ENCODE peak calls at places on chromosomes 1 and 21, in four cellular contexts. X is IMR-90, P is tibial artery, C is psoas muscle. K is an unnamed sample.

GRCh38 chr1:167223144-167224103 is 2.7 kb downstream of the POU2F1 start:
- DNase-seq in X (peak; percentile 21), P (no peak), C (no peak), K (no peak)

GRCh38 chr1:6424000-6424565 is 493 bp upstream of the ESPN start:
- DNase-seq in X (no peak), P (no peak), C (no peak), K (no peak)

GRCh38 chr1:185284533-185285244 is 32.4 kb downstream of the IVNS1ABP start:
- DNase-seq in X (peak; percentile 28), P (no peak), C (no peak), K (no peak)

GRCh38 chr1:155324717-155325595 is 4.3 kb downstream of the RUSC1 start:
- DNase-seq in X (peak; percentile 40), P (peak; percentile 51), C (peak; percentile 76), K (peak; percentile 61)

GRCh38 chr1:65339866-65340483 is 30.6 kb downstream of the DNAJC6 start:
- DNase-seq in X (peak; percentile 4), P (no peak), C (no peak), K (peak; percentile 40)

GRCh38 chr1:183652547-183653467 is at the start of gene APOBEC4:
- DNase-seq in X (no peak), P (no peak), C (no peak), K (peak; percentile 43)

GRCh38 chr1:53348491-53349368 is 20.9 kb upstream of the LRP8 start:
- DNase-seq in X (no peak), P (peak; percentile 12), C (no peak), K (no peak)

GRCh38 chr1:17759114-17759513 is 4.0 kb downstream of the ACTL8 start:
- DNase-seq in X (no peak), P (no peak), C (no peak), K (no peak)

GRCh38 chr1:118744420-118744819 is 243.7 kb downstream of the TBX15 start:
- DNase-seq in X (no peak), P (no peak), C (no peak), K (no peak)

GRCh38 chr1:198258491-198258890 is 101.7 kb downstream of the NEK7 start:
- DNase-seq in X (peak; percentile 87), P (no peak), C (no peak), K (peak; percentile 70)

GRCh38 chr1:182765416-182765815 is 24.2 kb upstream of the NPL start:
- DNase-seq in X (no peak), P (no peak), C (no peak), K (no peak)

GRCh38 chr1:6484826-6485139 is 6.7 kb downstream of the PLEKHG5 start:
- DNase-seq in X (no peak), P (no peak), C (no peak), K (no peak)

GRCh38 chr1:36106269-36106668 is 17.6 kb downstream of the ADPRS start:
- DNase-seq in X (no peak), P (no peak), C (no peak), K (no peak)

GRCh38 chr21:36749935-36750578 is 51.1 kb downstream of the SIM2 start:
- DNase-seq in X (peak; percentile 44), P (no peak), C (no peak), K (no peak)

GRCh38 chr1:168437821-168438220 is 106.0 kb downstream of the XCL2 start:
- DNase-seq in X (no peak), P (no peak), C (no peak), K (peak; percentile 36)

GRCh38 chr1:151993084-151993733 is 450 bp downstream of the S100A10 start:
- DNase-seq in X (no peak), P (peak; percentile 36), C (peak; percentile 65), K (peak; percentile 36)

GRCh38 chr21:32861871-32862270 is 90.3 kb upstream of the PAXBP1 start:
- DNase-seq in X (no peak), P (no peak), C (no peak), K (no peak)

GRCh38 chr1:40802078-40803075 is 18.8 kb downstream of the KCNQ4 start:
- DNase-seq in X (peak; percentile 59), P (peak; percentile 75), C (peak; percentile 93), K (peak; percentile 86)

GRCh38 chr1:119947468-119947867 is 51.2 kb upstream of the ADAM30 start:
- DNase-seq in X (peak; percentile 95), P (no peak), C (no peak), K (peak; percentile 62)

GRCh38 chr1:64917328-64917861 is 49.0 kb downstream of the JAK1 start:
- DNase-seq in X (peak; percentile 99), P (peak; percentile 78), C (peak; percentile 72), K (peak; percentile 89)

GRCh38 chr1:86502721-86503430 is 34.1 kb downstream of the CLCA1 start:
- DNase-seq in X (no peak), P (no peak), C (no peak), K (peak; percentile 84)

GRCh38 chr1:21568006-21568746 is 59.0 kb downstream of the ALPL start:
- DNase-seq in X (peak; percentile 44), P (no peak), C (no peak), K (peak; percentile 89)

GRCh38 chr1:203695116-203695515 is 68.5 kb downstream of the ATP2B4 start:
- DNase-seq in X (no peak), P (peak; percentile 76), C (peak; percentile 60), K (no peak)

GRCh38 chr21:28142692-28143091 is 850.0 kb downstream of the LTN1 start:
- DNase-seq in X (peak; percentile 91), P (no peak), C (no peak), K (peak; percentile 82)

GRCh38 chr1:9196129-9197040 is 38.2 kb upstream of the H6PD start:
- DNase-seq in X (peak; percentile 94), P (peak; percentile 81), C (peak; percentile 80), K (peak; percentile 80)

GRCh38 chr1:155193275-155193990 is 14.3 kb downstream of the THBS3 start:
- DNase-seq in X (peak; percentile 81), P (peak; percentile 87), C (peak; percentile 93), K (peak; percentile 89)

GRCh38 chr1:82388679-82389078 is 587.9 kb downstream of the ADGRL2 start:
- DNase-seq in X (peak; percentile 3), P (no peak), C (no peak), K (peak; percentile 100)

GRCh38 chr1:217273866-217274265 is 357.0 kb downstream of the GPATCH2 start:
- DNase-seq in X (peak; percentile 58), P (no peak), C (no peak), K (no peak)

GRCh38 chr1:217270121-217270520 is 360.8 kb downstream of the GPATCH2 start:
- DNase-seq in X (no peak), P (no peak), C (no peak), K (no peak)

GRCh38 chr1:217274416-217274815 is 356.5 kb downstream of the GPATCH2 start:
- DNase-seq in X (peak; percentile 39), P (no peak), C (no peak), K (no peak)

GRCh38 chr1:217274927-217275616 is 355.8 kb downstream of the GPATCH2 start:
- DNase-seq in X (peak; percentile 75), P (no peak), C (no peak), K (peak; percentile 71)

GRCh38 chr1:217272385-217272784 is 358.5 kb downstream of the GPATCH2 start:
- DNase-seq in X (peak; percentile 84), P (no peak), C (no peak), K (no peak)
- H3K4me3 ChIP-seq in X (no peak overlapping the region), P (no peak overlapping the region), C (no peak overlapping the region), K (no peak overlapping the region)

GRCh38 chr1:239955431-239955830 is 136.3 kb upstream of the FMN2 start:
- DNase-seq in X (no peak), P (no peak), C (no peak), K (no peak)

GRCh38 chr1:239951518-239952130 is 140.1 kb upstream of the FMN2 start:
- DNase-seq in X (peak; percentile 73), P (peak; percentile 59), C (no peak), K (peak; percentile 70)

GRCh38 chr1:239956230-239956629 is 135.5 kb upstream of the FMN2 start:
- DNase-seq in X (no peak), P (no peak), C (no peak), K (no peak)

GRCh38 chr1:239954836-239955235 is 136.8 kb upstream of the FMN2 start:
- DNase-seq in X (no peak), P (no peak), C (no peak), K (no peak)

GRCh38 chr1:239952348-239953307 is 139.1 kb upstream of the FMN2 start:
- DNase-seq in X (no peak), P (no peak), C (no peak), K (no peak)
- TF ChIP-seq CTCF in X (peak; percentile 31), P (peak; percentile 20), C (peak; percentile 4), K (peak; percentile 40)

DNA sequence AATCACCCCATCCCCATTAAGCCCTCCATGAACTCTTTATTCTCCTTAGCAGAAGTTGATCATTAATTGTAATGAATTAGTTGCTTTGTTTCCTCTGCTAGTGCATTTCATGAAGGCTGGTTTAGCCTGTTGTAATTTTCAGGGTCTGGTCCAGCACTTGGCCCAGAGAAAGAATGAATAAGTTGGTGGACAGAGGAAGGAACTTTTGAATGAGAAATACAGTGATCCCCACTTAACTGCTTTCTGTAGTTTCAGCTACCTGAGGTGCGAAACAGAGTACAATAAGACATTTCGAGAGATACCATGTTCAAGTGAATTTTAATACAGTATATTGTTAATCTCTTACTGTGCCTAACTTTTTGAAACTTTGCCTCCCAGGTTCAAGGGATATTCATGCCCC is 1.8 kb downstream of the SOAT1 start:
- DNase-seq in X (no peak), P (no peak), C (no peak), K (no peak)
- H3K4me3 ChIP-seq in X (peak overlapping the region; percentile 85), P (no peak overlapping the region), C (no peak overlapping the region), K (no peak overlapping the region)

DNA sequence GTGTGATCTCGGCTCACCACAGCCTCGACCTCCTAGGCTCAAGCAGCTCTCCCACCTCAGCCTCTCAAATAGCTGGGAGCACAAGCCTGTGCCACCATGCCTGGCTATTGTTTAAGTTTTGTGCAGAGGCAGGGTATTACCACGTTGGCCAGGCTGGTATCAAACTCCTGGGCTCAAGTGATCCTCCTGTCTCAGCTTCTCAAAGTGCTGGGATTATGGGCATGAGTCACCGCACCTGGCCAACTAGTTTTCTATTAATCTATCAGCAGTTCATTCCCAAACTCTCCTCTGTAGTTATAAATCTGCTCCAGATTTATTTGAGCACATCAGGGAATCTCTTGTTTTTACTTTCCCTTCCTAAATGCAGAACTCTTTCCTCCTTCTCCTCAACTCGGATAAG is 443.8 kb downstream of the PRDM2 start:
- DNase-seq in X (no peak), P (no peak), C (no peak), K (peak; percentile 46)
- TF ChIP-seq CTCF in X (no peak), P (no peak), C (no peak), K (no peak)

GRCh38 chr1:26315874-26316850 is 1.6 kb upstream of the CD52 start:
- DNase-seq in X (no peak), P (no peak), C (no peak), K (no peak)

GRCh38 chr1:26318338-26319064 is 743 bp downstream of the CD52 start:
- DNase-seq in X (no peak), P (peak; percentile 39), C (no peak), K (no peak)

GRCh38 chr1:26317143-26317542 is 615 bp upstream of the CD52 start:
- DNase-seq in X (no peak), P (no peak), C (no peak), K (no peak)

GRCh38 chr1:26320896-26321295 is 3.1 kb downstream of the CD52 start:
- DNase-seq in X (no peak), P (no peak), C (no peak), K (no peak)

GRCh38 chr1:26317612-26318337 is at the start of gene CD52:
- DNase-seq in X (no peak), P (no peak), C (no peak), K (no peak)
- H3K4me3 ChIP-seq in X (no peak within 1 kb of the TSS), P (no peak within 1 kb of the TSS), C (no peak within 1 kb of the TSS), K (no peak within 1 kb of the TSS)

K was measured in epithelial cell of esophagus.